ENCODE peak calls at places on chromosomes 16 and 17, in seven cellular contexts. Q is esophagus squamous epithelium, N is HFF-Myc, P is pancreas, D is cardiac muscle cell, S is ovary, F is cardiac fibroblast. H is an unnamed sample.

GRCh38 chr16:65200857-65201256 is 79.0 kb upstream of the CDH11 start:
- DNase-seq in N (no peak), F (peak), D (no peak), Q (no peak), P (no peak), S (no peak), H (peak)

GRCh38 chr16:68445458-68445857 is 2.9 kb downstream of the SMPD3 start:
- DNase-seq in F (peak), D (peak), Q (no peak), S (no peak), N (peak), P (peak), H (peak)

GRCh38 chr17:74514632-74515035 is 16.6 kb downstream of the CD300LB start:
- DNase-seq in F (no peak), Q (no peak), D (peak), P (no peak), S (no peak), N (no peak), H (no peak)

GRCh38 chr16:28012031-28012445 is 51.5 kb downstream of the GSG1L start:
- DNase-seq in D (peak), F (peak), P (no peak), Q (no peak), S (no peak), N (peak), H (peak)

GRCh38 chr16:75195811-75196790 is 10.9 kb downstream of the CTRB2 start:
- DNase-seq in Q (no peak), N (no peak), S (no peak), P (no peak), D (no peak), F (no peak), H (no peak)

GRCh38 chr17:74432484-74433391 is 850 bp downstream of the GPRC5C start:
- DNase-seq in D (no peak), N (no peak), S (peak), F (no peak), P (no peak), Q (no peak), H (no peak)

GRCh38 chr16:66930189-66930588 is 4.0 kb downstream of the CIAO2B start:
- DNase-seq in N (no peak), Q (no peak), S (no peak), D (peak), F (peak), P (peak), H (peak)

GRCh38 chr17:75124041-75124818 is 7.3 kb downstream of the NT5C start:
- DNase-seq in N (peak), Q (peak), P (peak), D (no peak), S (peak), F (peak), H (peak)

GRCh38 chr17:58283674-58284612 is 3.2 kb upstream of the MPO start:
- DNase-seq in Q (no peak), D (no peak), N (no peak), S (no peak), F (no peak), P (no peak), H (no peak)

GRCh38 chr17:3730881-3731429 is 7.3 kb downstream of the HASPIN start:
- DNase-seq in N (no peak), S (no peak), F (peak), P (no peak), D (no peak), Q (no peak), H (no peak)

DNA sequence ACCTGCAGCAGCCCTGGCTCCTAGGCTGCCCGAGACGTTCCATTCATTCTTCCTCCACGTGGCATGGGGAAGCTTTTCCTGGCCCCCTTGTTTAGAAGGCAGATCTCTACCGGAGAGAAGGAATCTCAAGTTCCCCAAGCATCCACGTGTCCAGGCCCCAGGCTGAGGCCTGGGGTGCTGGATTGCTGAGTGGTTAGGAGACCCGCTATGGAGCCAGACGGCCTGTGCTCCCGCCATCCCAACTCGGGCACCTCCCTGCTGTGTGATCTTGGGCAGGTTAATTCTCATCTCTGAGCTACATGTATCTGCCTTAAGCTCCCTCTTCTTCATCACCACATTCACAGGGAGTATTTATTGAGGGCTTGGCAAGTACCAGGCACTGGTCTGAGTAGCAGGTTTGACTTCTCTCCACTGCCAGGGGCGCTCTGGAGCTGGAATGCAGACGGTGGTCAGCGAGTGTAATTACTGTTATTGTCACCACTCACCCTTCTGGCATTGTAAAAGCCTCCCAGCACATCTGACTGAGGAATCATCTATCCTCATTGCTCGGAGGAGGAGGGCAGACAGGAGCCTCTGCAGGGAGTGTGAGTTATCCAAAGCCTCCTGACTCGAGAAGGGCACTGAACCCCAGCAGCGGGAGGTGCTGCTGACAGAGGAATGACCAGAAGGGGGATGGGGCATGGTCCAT is 1.1 kb upstream of the ADGRG1 start:
- DNase-seq in F (peak), P (no peak), Q (no peak), S (no peak), D (peak), N (peak), H (peak)
- TF ChIP-seq CTCF in F (peak), P (no peak), Q (no peak), S (no peak), D (peak), N (peak), H (no peak)

GRCh38 chr16:89453662-89454321 is 36.6 kb downstream of the ANKRD11 start:
- DNase-seq in P (no peak), Q (no peak), N (no peak), D (no peak), S (no peak), F (peak), H (peak)
- TF ChIP-seq CTCF in P (no peak), Q (no peak), N (peak), D (peak), S (no peak), F (peak), H (peak)

GRCh38 chr17:7394452-7395191 is at the start of gene PLSCR3:
- DNase-seq in D (peak), F (peak), N (peak), P (peak), S (peak), Q (no peak), H (peak)
- TF ChIP-seq CTCF in D (peak), F (peak), N (no peak), P (no peak), S (peak), Q (peak), H (peak)

GRCh38 chr17:79905832-79906231 is 66.6 kb upstream of the CBX4 start:
- DNase-seq in Q (no peak), P (no peak), D (no peak), N (no peak), F (no peak), S (no peak), H (no peak)
- TF ChIP-seq CTCF in Q (no peak), P (no peak), D (no peak), N (peak), F (peak), S (no peak), H (peak)

GRCh38 chr17:9906616-9907015 is 1.5 kb upstream of the RCVRN start:
- DNase-seq in P (no peak), S (no peak), Q (no peak), F (no peak), N (no peak), D (no peak), H (no peak)

GRCh38 chr17:9905078-9905415 is at the start of gene RCVRN:
- DNase-seq in P (no peak), Q (no peak), D (no peak), N (no peak), S (no peak), F (no peak), H (no peak)

GRCh38 chr17:9907131-9907530 is 2.1 kb upstream of the RCVRN start:
- DNase-seq in Q (no peak), N (no peak), D (no peak), S (no peak), F (no peak), P (no peak), H (no peak)

GRCh38 chr17:9904277-9905077 is 594 bp downstream of the RCVRN start:
- DNase-seq in P (no peak), N (no peak), F (no peak), S (no peak), Q (no peak), D (no peak), H (no peak)

GRCh38 chr17:9905902-9906301 is 831 bp upstream of the RCVRN start:
- DNase-seq in P (no peak), F (peak), D (peak), Q (no peak), S (no peak), N (no peak), H (peak)
- TF ChIP-seq CTCF in P (no peak), F (peak), D (peak), Q (peak), S (peak), N (peak), H (peak)

GRCh38 chr16:78829280-78829679 is 729.8 kb downstream of the WWOX start:
- DNase-seq in S (no peak), F (no peak), Q (no peak), N (no peak), D (no peak), P (no peak), H (no peak)

GRCh38 chr16:78836802-78837489 is 737.5 kb downstream of the WWOX start:
- DNase-seq in Q (no peak), S (no peak), D (peak), N (no peak), F (no peak), P (no peak), H (no peak)

GRCh38 chr16:78837706-78838105 is 738.3 kb downstream of the WWOX start:
- DNase-seq in S (no peak), P (no peak), N (no peak), Q (no peak), F (no peak), D (no peak), H (no peak)

GRCh38 chr16:78832100-78832499 is 732.6 kb downstream of the WWOX start:
- DNase-seq in N (no peak), P (no peak), D (no peak), Q (no peak), S (no peak), F (no peak), H (no peak)
- TF ChIP-seq CTCF in N (no peak), P (no peak), D (no peak), Q (no peak), S (no peak), F (no peak), H (no peak)

DNA sequence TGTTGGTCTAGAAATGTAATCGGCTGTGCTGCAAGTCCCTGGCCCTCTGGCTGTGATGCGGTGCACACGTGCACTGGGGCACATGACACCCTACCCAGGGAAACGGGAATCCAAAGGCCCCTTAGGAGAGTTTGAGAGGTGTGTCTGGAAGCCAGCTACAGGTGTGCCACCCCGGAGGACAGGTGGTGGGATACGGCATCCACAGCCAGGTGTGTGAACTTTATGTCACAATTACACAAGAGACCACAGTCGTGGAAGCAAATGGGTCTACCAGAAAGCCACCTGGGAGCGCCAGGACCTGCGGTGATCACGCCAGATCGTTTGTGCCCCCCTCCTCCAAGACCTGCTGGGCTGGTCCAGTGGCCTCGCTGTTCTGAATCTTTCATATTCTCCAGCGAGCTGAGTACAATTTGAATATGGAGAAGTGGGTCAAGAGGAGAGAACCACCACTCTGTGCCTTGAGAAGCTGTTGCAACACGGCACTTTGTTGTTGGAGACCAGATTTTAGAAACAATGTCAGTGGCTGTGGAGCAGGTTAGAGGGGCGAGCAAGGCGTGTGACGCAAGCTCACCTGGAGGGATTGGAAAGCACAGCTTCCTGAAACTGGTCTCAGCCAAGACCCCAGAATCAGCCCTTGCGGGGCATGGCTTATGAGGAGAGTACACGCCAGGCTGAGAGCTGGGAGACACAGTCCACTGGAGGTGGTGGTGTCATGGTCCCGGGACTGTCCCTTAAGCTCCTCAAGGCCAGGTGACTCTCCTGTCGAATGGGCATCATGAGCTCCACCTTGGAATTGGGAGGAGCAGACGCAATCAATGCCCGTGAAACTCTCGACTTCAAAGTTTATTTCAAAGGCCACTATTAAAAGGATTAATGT is 37.4 kb downstream of the COX4I1 start:
- DNase-seq in S (no peak), Q (no peak), F (no peak), P (no peak), D (no peak), N (no peak), H (no peak)
- TF ChIP-seq CTCF in S (no peak), Q (no peak), F (no peak), P (no peak), D (no peak), N (no peak), H (no peak)

GRCh38 chr17:15247891-15248529 is 17.1 kb downstream of the PMP22 start:
- DNase-seq in S (no peak), P (no peak), N (no peak), F (no peak), D (peak), Q (no peak), H (no peak)
- TF ChIP-seq CTCF in S (no peak), P (no peak), N (peak), F (peak), D (peak), Q (no peak), H (peak)

H was measured in fibroblast of villous mesenchyme.